ENCODE peak calls at places on chromosome 20, in nine cellular contexts. Q is NCI-H2107; P is AG10803; L is nephron progenitor cell; U is hypothalamus; X is stimulated activated CD4-positive, alpha-beta T cell treated with anti-CD3 and anti-CD28 coated beads, TNF-alpha, amount 100 ng/mL, for 48 hours; I is iris pigment epithelial cell; D is adrenal gland; T is upper lobe of right lung. H is an unnamed sample.

GRCh38 chr20:53270792-53271375 is 298.7 kb downstream of the TSHZ2 start:
- DNase-seq in Q (no peak), P (no peak), L (no peak), U (no peak), X (no peak), I (no peak), D (no peak), T (no peak), H (no peak)

GRCh38 chr20:44279228-44279627 is 31.8 kb downstream of the FITM2 start:
- DNase-seq in Q (no peak), P (peak; percentile 76), L (no peak), U (no peak), X (no peak), I (peak; percentile 75), D (peak; percentile 56), T (no peak), H (no peak)

GRCh38 chr20:54550776-54551396 is 75.5 kb downstream of the DOK5 start:
- DNase-seq in Q (no peak), P (peak; percentile 5), L (no peak), U (no peak), X (no peak), I (peak; percentile 11), D (no peak), T (no peak), H (no peak)

GRCh38 chr20:11389188-11389587 is 528.5 kb upstream of the BTBD3 start:
- DNase-seq in Q (no peak), P (no peak), L (no peak), U (no peak), X (no peak), I (no peak), D (no peak), T (no peak), H (no peak)

GRCh38 chr20:10218536-10219451 is at the start of gene SNAP25:
- DNase-seq in Q (peak; percentile 65), P (peak; percentile 58), L (peak; percentile 83), U (peak; percentile 70), X (no peak), I (peak; percentile 72), D (peak; percentile 66), T (no peak), H (no peak)

GRCh38 chr20:34680586-34680985 is 3.7 kb upstream of the PIGU start:
- DNase-seq in Q (no peak), P (peak; percentile 8), L (no peak), U (no peak), X (no peak), I (peak; percentile 11), D (no peak), T (no peak), H (peak; percentile 86)

GRCh38 chr20:58870293-58871014 is 17.9 kb downstream of the GNAS start:
- DNase-seq in Q (peak; percentile 55), P (peak; percentile 44), L (peak; percentile 81), U (peak; percentile 18), X (no peak), I (peak; percentile 35), D (peak; percentile 83), T (peak; percentile 78), H (peak; percentile 65)

GRCh38 chr20:36439040-36439730 is 102.1 kb upstream of the MYL9 start:
- DNase-seq in Q (no peak), P (peak; percentile 46), L (peak; percentile 87), U (peak; percentile 17), X (peak; percentile 30), I (peak; percentile 34), D (peak; percentile 82), T (peak; percentile 80), H (peak; percentile 76)

GRCh38 chr20:16462711-16463110 is 110.5 kb downstream of the KIF16B start:
- DNase-seq in Q (no peak), P (no peak), L (no peak), U (no peak), X (no peak), I (no peak), D (no peak), T (no peak), H (no peak)

GRCh38 chr20:43590036-43590391 is 723 bp upstream of the IFT52 start:
- DNase-seq in Q (no peak), P (no peak), L (peak; percentile 10), U (no peak), X (no peak), I (no peak), D (no peak), T (no peak), H (peak; percentile 67)

GRCh38 chr20:3464166-3464565 is 6.7 kb upstream of the ATRN start:
- DNase-seq in Q (no peak), P (no peak), L (no peak), U (no peak), X (no peak), I (no peak), D (no peak), T (no peak), H (no peak)

H was measured in OCI-M1.